ENCODE peak calls at places on chromosome 14, in five cellular contexts. One of them, this sample, is unnamed.

GRCh38 chr14:37587881-37588666 is 7.0 kb downstream of the FOXA1 start:
- DNase-seq in cardiac muscle cell: no peak
- DNase-seq in lower lobe of right lung: no peak
- DNase-seq in sigmoid colon: no peak
- DNase-seq in CD8-positive, alpha-beta T cell: no peak
- DNase-seq in this sample: no peak

GRCh38 chr14:52299692-52300278 is 14.3 kb upstream of the PTGER2 start:
- DNase-seq in cardiac muscle cell: peak; percentile 74
- DNase-seq in sigmoid colon: no peak
- DNase-seq in lower lobe of right lung: no peak
- DNase-seq in CD8-positive, alpha-beta T cell: no peak
- DNase-seq in this sample: no peak

GRCh38 chr14:99946652-99947489 is 118.4 kb upstream of the EVL start:
- DNase-seq in CD8-positive, alpha-beta T cell: peak; percentile 59
- DNase-seq in cardiac muscle cell: peak; percentile 18
- DNase-seq in lower lobe of right lung: no peak
- DNase-seq in sigmoid colon: peak; percentile 62
- DNase-seq in this sample: no peak

GRCh38 chr14:99179506-99179905 is 92.5 kb downstream of the BCL11B start:
- DNase-seq in CD8-positive, alpha-beta T cell: no peak
- DNase-seq in sigmoid colon: peak; percentile 29
- DNase-seq in lower lobe of right lung: no peak
- DNase-seq in cardiac muscle cell: no peak
- DNase-seq in this sample: no peak

GRCh38 chr14:63773504-63773903 is 45.6 kb upstream of the SGPP1 start:
- DNase-seq in cardiac muscle cell: no peak
- DNase-seq in lower lobe of right lung: no peak
- DNase-seq in CD8-positive, alpha-beta T cell: no peak
- DNase-seq in sigmoid colon: no peak
- DNase-seq in this sample: no peak

GRCh38 chr14:78316058-78316457 is 145.9 kb downstream of the NRXN3 start:
- DNase-seq in CD8-positive, alpha-beta T cell: no peak
- DNase-seq in cardiac muscle cell: no peak
- DNase-seq in lower lobe of right lung: no peak
- DNase-seq in sigmoid colon: no peak
- DNase-seq in this sample: no peak

GRCh38 chr14:74203546-74203945 is 35.7 kb upstream of the VSX2 start:
- DNase-seq in cardiac muscle cell: no peak
- DNase-seq in sigmoid colon: no peak
- DNase-seq in CD8-positive, alpha-beta T cell: no peak
- DNase-seq in lower lobe of right lung: no peak
- DNase-seq in this sample: no peak

GRCh38 chr14:20687362-20688166 is 1.0 kb upstream of the ANG start:
- DNase-seq in lower lobe of right lung: no peak
- DNase-seq in CD8-positive, alpha-beta T cell: no peak
- DNase-seq in sigmoid colon: no peak
- DNase-seq in cardiac muscle cell: no peak
- DNase-seq in this sample: no peak

GRCh38 chr14:98548071-98548686 is 723.8 kb downstream of the BCL11B start:
- DNase-seq in CD8-positive, alpha-beta T cell: peak; percentile 13
- DNase-seq in lower lobe of right lung: no peak
- DNase-seq in cardiac muscle cell: no peak
- DNase-seq in sigmoid colon: no peak
- DNase-seq in this sample: no peak

GRCh38 chr14:19800282-19801117 is 3.1 kb upstream of the OR4N2 start:
- DNase-seq in CD8-positive, alpha-beta T cell: no peak
- DNase-seq in lower lobe of right lung: no peak
- DNase-seq in sigmoid colon: no peak
- DNase-seq in cardiac muscle cell: no peak
- DNase-seq in this sample: no peak

GRCh38 chr14:62691613-62692489 is 353.4 kb downstream of the KCNH5 start:
- DNase-seq in sigmoid colon: no peak
- DNase-seq in lower lobe of right lung: no peak
- DNase-seq in cardiac muscle cell: peak; percentile 97
- DNase-seq in CD8-positive, alpha-beta T cell: no peak
- DNase-seq in this sample: peak; percentile 51

GRCh38 chr14:38211258-38211735 is 3.6 kb downstream of the SSTR1 start:
- DNase-seq in lower lobe of right lung: no peak
- DNase-seq in cardiac muscle cell: peak; percentile 8
- DNase-seq in sigmoid colon: no peak
- DNase-seq in CD8-positive, alpha-beta T cell: no peak
- DNase-seq in this sample: no peak

GRCh38 chr14:83664389-83664788 is 1865.6 kb upstream of the FLRT2 start:
- DNase-seq in CD8-positive, alpha-beta T cell: no peak
- DNase-seq in lower lobe of right lung: no peak
- DNase-seq in sigmoid colon: no peak
- DNase-seq in cardiac muscle cell: no peak
- DNase-seq in this sample: no peak

GRCh38 chr14:41668346-41668745 is 61.7 kb downstream of the LRFN5 start:
- DNase-seq in lower lobe of right lung: no peak
- DNase-seq in CD8-positive, alpha-beta T cell: no peak
- DNase-seq in cardiac muscle cell: peak; percentile 2
- DNase-seq in sigmoid colon: no peak
- DNase-seq in this sample: no peak

GRCh38 chr14:70045715-70046535 is 142.8 kb downstream of the SLC8A3 start:
- DNase-seq in sigmoid colon: peak; percentile 70
- DNase-seq in cardiac muscle cell: peak; percentile 79
- DNase-seq in lower lobe of right lung: peak; percentile 75
- DNase-seq in CD8-positive, alpha-beta T cell: no peak
- DNase-seq in this sample: peak; percentile 79

GRCh38 chr14:65286443-65286842 is 126.1 kb upstream of the FUT8 start:
- DNase-seq in lower lobe of right lung: no peak
- DNase-seq in CD8-positive, alpha-beta T cell: no peak
- DNase-seq in sigmoid colon: no peak
- DNase-seq in cardiac muscle cell: peak; percentile 42
- DNase-seq in this sample: no peak

GRCh38 chr14:72577521-72577920 is 316.4 kb downstream of the DPF3 start:
- DNase-seq in CD8-positive, alpha-beta T cell: no peak
- DNase-seq in lower lobe of right lung: no peak
- DNase-seq in cardiac muscle cell: no peak
- DNase-seq in sigmoid colon: peak; percentile 15
- DNase-seq in this sample: no peak

GRCh38 chr14:83470466-83470865 is 1936.8 kb upstream of the SEL1L start:
- DNase-seq in sigmoid colon: no peak
- DNase-seq in CD8-positive, alpha-beta T cell: no peak
- DNase-seq in lower lobe of right lung: no peak
- DNase-seq in cardiac muscle cell: no peak
- DNase-seq in this sample: no peak

GRCh38 chr14:31505411-31505810 is 17.6 kb upstream of the GPR33 start:
- DNase-seq in cardiac muscle cell: peak; percentile 86
- DNase-seq in lower lobe of right lung: no peak
- DNase-seq in CD8-positive, alpha-beta T cell: no peak
- DNase-seq in sigmoid colon: no peak
- DNase-seq in this sample: no peak

GRCh38 chr14:85909581-85909980 is 379.6 kb downstream of the FLRT2 start:
- DNase-seq in cardiac muscle cell: no peak
- DNase-seq in CD8-positive, alpha-beta T cell: no peak
- DNase-seq in sigmoid colon: no peak
- DNase-seq in lower lobe of right lung: no peak
- DNase-seq in this sample: no peak

GRCh38 chr14:26984318-26985177 is 386.7 kb upstream of the NOVA1 start:
- DNase-seq in lower lobe of right lung: no peak
- DNase-seq in CD8-positive, alpha-beta T cell: no peak
- DNase-seq in cardiac muscle cell: peak; percentile 83
- DNase-seq in sigmoid colon: peak; percentile 77
- DNase-seq in this sample: peak; percentile 53

GRCh38 chr14:60485600-60486251 is at the start of gene C14orf39:
- DNase-seq in CD8-positive, alpha-beta T cell: no peak
- DNase-seq in sigmoid colon: no peak
- DNase-seq in cardiac muscle cell: peak; percentile 22
- DNase-seq in lower lobe of right lung: no peak
- DNase-seq in this sample: no peak

GRCh38 chr14:105878554-105878953 is 352.2 kb downstream of the TMEM121 start:
- DNase-seq in CD8-positive, alpha-beta T cell: peak; percentile 7
- DNase-seq in lower lobe of right lung: peak; percentile 24
- DNase-seq in sigmoid colon: peak; percentile 42
- DNase-seq in cardiac muscle cell: no peak
- DNase-seq in this sample: peak; percentile 1

GRCh38 chr14:38941485-38941884 is 161.6 kb downstream of the SEC23A start:
- DNase-seq in lower lobe of right lung: no peak
- DNase-seq in sigmoid colon: no peak
- DNase-seq in CD8-positive, alpha-beta T cell: no peak
- DNase-seq in cardiac muscle cell: no peak
- DNase-seq in this sample: no peak

GRCh38 chr14:72965249-72965648 is 39.0 kb downstream of the DCAF4 start:
- DNase-seq in CD8-positive, alpha-beta T cell: no peak
- DNase-seq in cardiac muscle cell: peak; percentile 22
- DNase-seq in sigmoid colon: no peak
- DNase-seq in lower lobe of right lung: no peak
- DNase-seq in this sample: no peak

GRCh38 chr14:49497725-49498348 is 88.3 kb downstream of the RPS29 start:
- DNase-seq in sigmoid colon: no peak
- DNase-seq in CD8-positive, alpha-beta T cell: no peak
- DNase-seq in cardiac muscle cell: peak; percentile 83
- DNase-seq in lower lobe of right lung: no peak
- DNase-seq in this sample: peak; percentile 22

GRCh38 chr14:89673499-89674225 is 256.6 kb upstream of the FOXN3 start:
- DNase-seq in cardiac muscle cell: peak; percentile 34
- DNase-seq in CD8-positive, alpha-beta T cell: no peak
- DNase-seq in lower lobe of right lung: no peak
- DNase-seq in sigmoid colon: no peak
- DNase-seq in this sample: no peak

GRCh38 chr14:99072956-99073355 is 199.0 kb downstream of the BCL11B start:
- DNase-seq in lower lobe of right lung: no peak
- DNase-seq in sigmoid colon: no peak
- DNase-seq in cardiac muscle cell: no peak
- DNase-seq in CD8-positive, alpha-beta T cell: no peak
- DNase-seq in this sample: no peak

GRCh38 chr14:91409991-91410401 is 7.6 kb downstream of the CCDC88C start:
- DNase-seq in CD8-positive, alpha-beta T cell: no peak
- DNase-seq in lower lobe of right lung: no peak
- DNase-seq in sigmoid colon: peak; percentile 7
- DNase-seq in cardiac muscle cell: no peak
- DNase-seq in this sample: no peak

GRCh38 chr14:76464856-76465255 is 88.9 kb downstream of the ESRRB start:
- DNase-seq in sigmoid colon: no peak
- DNase-seq in lower lobe of right lung: no peak
- DNase-seq in cardiac muscle cell: no peak
- DNase-seq in CD8-positive, alpha-beta T cell: no peak
- DNase-seq in this sample: no peak
- H3K4me1 ChIP-seq in sigmoid colon: no peaks in the 10 kb centered on the region
- H3K4me1 ChIP-seq in lower lobe of right lung: no peaks in the 10 kb centered on the region
- H3K4me1 ChIP-seq in cardiac muscle cell: peaks cover 27% of the 10 kb centered on the region
- H3K4me1 ChIP-seq in CD8-positive, alpha-beta T cell: no peaks in the 10 kb centered on the region
- H3K4me1 ChIP-seq in this sample: no peaks in the 10 kb centered on the region

DNA sequence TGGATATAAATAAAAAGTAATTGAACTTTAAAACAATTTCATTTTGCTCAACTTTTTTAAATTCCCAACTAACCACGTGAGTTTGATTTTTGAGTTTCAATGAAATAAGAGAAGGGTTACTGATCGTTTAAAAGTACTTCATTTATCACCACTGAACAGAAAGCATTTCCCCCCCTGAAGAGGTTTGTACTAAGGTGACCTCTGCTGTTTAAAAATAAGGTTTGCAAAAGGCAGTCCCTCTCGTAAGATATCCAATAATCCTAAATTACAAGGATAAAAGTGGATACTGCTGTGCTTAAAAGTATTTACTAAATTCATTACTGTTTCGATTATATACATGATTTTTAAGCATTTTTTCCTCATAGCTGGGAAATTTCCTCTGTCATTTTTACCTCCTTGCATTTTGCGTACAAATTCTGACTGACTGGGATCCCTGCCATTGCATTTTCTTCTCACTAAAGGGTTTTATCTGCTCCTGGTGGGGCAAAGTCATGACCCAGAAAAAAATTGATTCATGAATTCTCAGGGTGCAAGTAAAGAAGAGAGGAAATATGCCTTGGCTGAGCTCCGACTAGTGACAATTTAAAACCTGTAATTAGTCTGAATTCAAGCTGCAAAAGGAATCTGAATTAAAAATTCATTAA is 463.8 kb downstream of the PRKD1 start:
- DNase-seq in sigmoid colon: no peak
- DNase-seq in lower lobe of right lung: no peak
- DNase-seq in cardiac muscle cell: peak; percentile 36
- DNase-seq in CD8-positive, alpha-beta T cell: no peak
- DNase-seq in this sample: no peak
- TF ChIP-seq CTCF in sigmoid colon: no peak
- TF ChIP-seq CTCF in lower lobe of right lung: no peak
- TF ChIP-seq CTCF in cardiac muscle cell: peak; percentile 27
- TF ChIP-seq CTCF in CD8-positive, alpha-beta T cell: no peak
- TF ChIP-seq CTCF in this sample: no peak

DNA sequence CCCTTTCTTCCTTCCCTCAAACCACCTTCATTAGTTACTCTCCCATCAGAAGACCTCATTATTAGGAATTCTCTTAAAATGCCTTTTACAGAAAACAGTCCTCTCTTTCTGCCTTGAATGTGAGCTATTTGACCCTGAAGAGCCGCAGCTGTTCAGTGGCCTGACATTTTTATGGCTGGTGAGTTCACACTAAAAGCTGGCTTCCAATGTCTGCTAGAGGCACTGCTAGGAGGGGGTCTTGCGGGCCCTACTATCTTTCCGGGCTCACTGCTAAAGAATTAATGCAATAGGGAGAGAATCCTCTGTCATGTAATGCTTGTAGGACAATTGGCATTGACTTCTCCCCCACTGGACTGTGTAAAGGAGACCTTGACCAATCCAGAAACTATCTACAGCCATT is 87.7 kb downstream of the GPR135 start:
- DNase-seq in lower lobe of right lung: no peak
- DNase-seq in CD8-positive, alpha-beta T cell: no peak
- DNase-seq in sigmoid colon: no peak
- DNase-seq in cardiac muscle cell: peak; percentile 42
- DNase-seq in this sample: no peak
- H3K27ac ChIP-seq in lower lobe of right lung: peak overlapping the region; percentile 43
- H3K27ac ChIP-seq in CD8-positive, alpha-beta T cell: no peak overlapping the region
- H3K27ac ChIP-seq in sigmoid colon: peak overlapping the region; percentile 72
- H3K27ac ChIP-seq in cardiac muscle cell: no peak overlapping the region
- H3K27ac ChIP-seq in this sample: peak overlapping the region; percentile 55

DNA sequence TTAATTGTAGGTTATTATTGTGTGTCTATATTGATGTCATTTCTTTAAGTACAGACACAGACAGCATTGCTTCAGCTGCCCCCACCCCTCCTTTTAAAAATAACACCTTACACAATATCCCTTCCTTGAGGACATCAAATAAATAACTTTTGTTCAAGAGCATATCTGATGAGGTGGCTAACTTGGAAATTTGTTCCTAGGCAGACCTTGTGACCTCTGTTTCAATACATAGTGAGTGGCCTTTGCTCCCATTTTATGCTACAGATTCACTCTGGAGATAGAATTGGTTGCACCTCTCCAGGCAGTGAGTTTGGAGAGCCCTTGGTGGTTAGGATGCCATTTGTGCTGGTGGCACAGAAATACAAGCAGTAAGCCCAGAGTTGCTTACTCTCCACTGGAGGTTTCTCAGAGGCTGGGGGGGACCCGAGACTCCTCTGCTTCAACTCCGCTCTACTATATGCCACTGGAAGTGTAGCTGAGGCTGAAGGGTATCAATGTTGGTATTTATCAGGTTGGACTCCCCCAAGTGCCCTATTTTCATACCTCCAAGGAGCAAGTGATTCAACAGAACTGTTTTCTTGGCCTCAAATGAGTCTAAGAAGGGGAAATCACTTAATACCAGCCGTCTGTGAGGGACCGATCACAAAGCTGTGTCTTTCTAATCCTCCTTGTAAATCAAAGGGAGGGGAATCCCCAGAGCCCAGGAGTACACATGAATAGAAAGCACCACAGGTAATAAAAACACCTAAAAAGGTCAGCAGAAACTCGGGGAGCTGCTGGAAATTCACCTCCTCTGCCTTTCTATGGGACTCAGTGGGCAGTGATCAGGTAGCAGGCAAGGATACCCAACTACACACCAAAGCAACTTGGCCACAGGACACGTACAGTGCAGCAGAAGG is 463.1 kb downstream of the RAD51B start:
- DNase-seq in lower lobe of right lung: no peak
- DNase-seq in CD8-positive, alpha-beta T cell: peak; percentile 32
- DNase-seq in cardiac muscle cell: no peak
- DNase-seq in sigmoid colon: no peak
- DNase-seq in this sample: no peak
- H3K4me1 ChIP-seq in lower lobe of right lung: peaks cover 45% of the 10 kb centered on the region
- H3K4me1 ChIP-seq in CD8-positive, alpha-beta T cell: peaks cover 63% of the 10 kb centered on the region
- H3K4me1 ChIP-seq in cardiac muscle cell: peaks cover 28% of the 10 kb centered on the region
- H3K4me1 ChIP-seq in sigmoid colon: peaks cover 11% of the 10 kb centered on the region
- H3K4me1 ChIP-seq in this sample: peaks cover 12% of the 10 kb centered on the region

This sample was measured in adrenal gland.